ENCODE peak calls at places on chromosome 20, in six cellular contexts. I is PC-3, O is prostate gland, F is heart right ventricle, M is heart left ventricle, V is aorta. B is an unnamed sample.

GRCh38 chr20:25864326-25864970 is 167.8 kb upstream of the ZNF337 start:
- DNase-seq in I (no peak), O (no peak), F (no peak), M (no peak), V (no peak), B (no peak)

GRCh38 chr20:35490736-35491181 is 35.4 kb downstream of the CEP250 start:
- DNase-seq in I (no peak), O (no peak), F (no peak), M (no peak), V (peak; percentile 54), B (no peak)

GRCh38 chr20:50704971-50705370 is 13.6 kb upstream of the RIPOR3 start:
- DNase-seq in I (no peak), O (no peak), F (no peak), M (no peak), V (no peak), B (no peak)

GRCh38 chr20:25249198-25249931 is 1.5 kb downstream of the PYGB start:
- DNase-seq in I (peak; percentile 50), O (peak; percentile 64), F (no peak), M (peak; percentile 58), V (no peak), B (peak; percentile 48)

GRCh38 chr20:30811896-30812671 is 445.4 kb upstream of the DEFB115 start:
- DNase-seq in I (peak; percentile 16), O (no peak), F (no peak), M (peak; percentile 29), V (peak; percentile 71), B (no peak)

GRCh38 chr20:31908424-31908823 is 38.0 kb downstream of the TTLL9 start:
- DNase-seq in I (peak; percentile 7), O (no peak), F (no peak), M (no peak), V (no peak), B (no peak)

GRCh38 chr20:59726196-59726595 is 121.9 kb downstream of the PHACTR3 start:
- DNase-seq in I (no peak), O (no peak), F (no peak), M (no peak), V (peak; percentile 9), B (no peak)

GRCh38 chr20:53343433-53343832 is 250.2 kb downstream of the ZNF217 start:
- DNase-seq in I (no peak), O (no peak), F (no peak), M (no peak), V (no peak), B (no peak)

GRCh38 chr20:35663813-35664543 is 722 bp downstream of the CPNE1 start:
- DNase-seq in I (peak; percentile 28), O (peak; percentile 53), F (peak; percentile 36), M (peak; percentile 34), V (peak; percentile 55), B (peak; percentile 76)

GRCh38 chr20:51906694-51907093 is 104.4 kb upstream of the SALL4 start:
- DNase-seq in I (no peak), O (no peak), F (no peak), M (no peak), V (no peak), B (no peak)

GRCh38 chr20:37380864-37381579 is 35.1 kb downstream of the SRC start:
- DNase-seq in I (no peak), O (no peak), F (no peak), M (no peak), V (no peak), B (no peak)

GRCh38 chr20:5160882-5161281 is 34.1 kb downstream of the CDS2 start:
- DNase-seq in I (peak; percentile 32), O (no peak), F (no peak), M (no peak), V (no peak), B (no peak)

GRCh38 chr20:60138263-60139127 is 180.3 kb downstream of the CDH26 start:
- DNase-seq in I (no peak), O (peak; percentile 38), F (no peak), M (no peak), V (peak; percentile 72), B (peak; percentile 55)

GRCh38 chr20:57851025-57851682 is 141.3 kb upstream of the PMEPA1 start:
- DNase-seq in I (no peak), O (no peak), F (peak; percentile 67), M (peak; percentile 72), V (no peak), B (no peak)

GRCh38 chr20:25626779-25627178 is 3.0 kb upstream of the NANP start:
- DNase-seq in I (no peak), O (no peak), F (no peak), M (no peak), V (no peak), B (no peak)

GRCh38 chr20:29497261-29497671 is 1760.2 kb upstream of the DEFB115 start:
- DNase-seq in I (peak; percentile 54), O (peak; percentile 68), F (peak; percentile 53), M (peak; percentile 40), V (peak; percentile 41), B (no peak)

GRCh38 chr20:33863440-33864323 is 52.5 kb downstream of the CHMP4B start:
- DNase-seq in I (no peak), O (no peak), F (no peak), M (no peak), V (no peak), B (no peak)

DNA sequence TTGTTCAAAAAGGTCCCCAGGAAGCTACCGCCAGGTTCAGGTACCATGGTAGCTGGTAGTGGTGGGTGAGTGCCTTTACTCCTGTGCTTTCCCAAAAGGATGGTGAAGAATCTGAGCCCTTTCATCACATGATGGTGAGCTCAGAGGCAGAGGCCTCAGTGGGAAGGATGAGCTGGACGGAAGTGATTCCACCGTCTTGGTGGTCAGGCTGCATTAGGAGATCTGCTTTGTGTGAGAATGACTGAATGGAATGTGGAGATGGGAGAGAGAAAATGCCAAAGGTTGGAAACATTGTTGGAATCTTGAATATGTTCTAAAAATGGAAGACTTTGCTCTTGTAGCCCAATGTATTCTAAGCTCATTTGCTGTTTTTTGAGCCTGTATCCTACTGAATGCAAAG is 108.1 kb upstream of the SCP2D1 start:
- DNase-seq in I (no peak), O (no peak), F (no peak), M (no peak), V (no peak), B (no peak)
- H3K27ac ChIP-seq in I (no peak overlapping the region), O (no peak overlapping the region), F (no peak overlapping the region), M (no peak overlapping the region), V (no peak overlapping the region), B (no peak overlapping the region)

GRCh38 chr20:440148-440547 is 22.2 kb downstream of the TBC1D20 start:
- DNase-seq in I (no peak), O (no peak), F (no peak), M (no peak), V (peak; percentile 18), B (no peak)

GRCh38 chr20:437787-438486 is 24.4 kb downstream of the TBC1D20 start:
- DNase-seq in I (no peak), O (no peak), F (no peak), M (no peak), V (peak; percentile 36), B (no peak)

GRCh38 chr20:436476-436875 is 25.9 kb downstream of the TBC1D20 start:
- DNase-seq in I (no peak), O (no peak), F (no peak), M (no peak), V (no peak), B (no peak)

GRCh38 chr20:440636-441035 is 21.7 kb downstream of the TBC1D20 start:
- DNase-seq in I (no peak), O (no peak), F (no peak), M (no peak), V (peak; percentile 12), B (no peak)

DNA sequence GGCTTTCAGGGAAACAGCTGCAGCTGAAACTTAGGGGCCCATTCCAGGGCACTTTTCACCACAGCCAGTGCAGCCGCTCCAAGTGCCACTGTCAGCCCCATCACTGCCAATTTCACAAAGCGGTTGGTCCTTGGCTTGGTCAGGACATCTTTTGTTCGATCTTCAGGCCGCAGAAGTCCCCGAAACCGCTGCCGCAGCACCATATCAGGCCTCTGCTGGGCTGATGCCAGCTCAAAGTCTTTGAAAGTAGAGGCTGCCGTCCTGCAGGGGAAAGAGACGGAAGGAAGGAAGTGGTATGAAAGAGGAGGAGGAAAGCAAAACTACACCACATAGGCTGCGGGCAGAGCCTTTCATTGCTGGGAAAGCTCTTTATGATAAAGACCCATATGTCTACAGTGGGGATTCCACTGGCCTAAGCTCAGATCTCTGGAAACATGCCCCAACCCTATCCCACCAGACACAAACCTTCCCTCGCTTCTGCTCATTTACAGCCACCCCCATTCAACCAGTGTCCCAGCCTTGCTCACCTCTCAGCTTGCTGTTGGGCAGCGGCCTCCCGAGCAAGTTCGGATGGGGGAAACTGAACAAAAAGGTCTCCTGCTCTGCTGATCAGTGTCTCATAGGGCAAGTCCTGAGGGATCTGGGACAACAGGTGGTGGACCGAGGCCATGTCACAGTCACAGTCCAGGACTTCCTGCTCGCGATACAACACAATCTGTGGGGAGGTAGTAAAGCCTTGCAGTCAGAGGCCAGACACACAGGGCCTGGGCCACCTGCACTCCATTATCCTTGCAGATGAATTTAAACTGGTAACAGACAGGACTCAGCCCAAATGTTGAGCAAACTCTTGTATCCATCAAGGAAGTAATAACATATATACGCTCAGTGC is 23.5 kb downstream of the TBC1D20 start:
- DNase-seq in I (no peak), O (no peak), F (no peak), M (no peak), V (peak; percentile 55), B (no peak)
- H3K27ac ChIP-seq in I (no peak overlapping the region), O (no peak overlapping the region), F (peak overlapping the region; percentile 19), M (peak overlapping the region; percentile 13), V (no peak overlapping the region), B (peak overlapping the region; percentile 27)

GRCh38 chr20:21505161-21505809 is 8.6 kb downstream of the NKX2-2 start:
- DNase-seq in I (peak; percentile 74), O (peak; percentile 38), F (peak; percentile 54), M (peak; percentile 36), V (peak; percentile 68), B (peak; percentile 85)
- H3K27ac ChIP-seq in I (no peak overlapping the region), O (no peak overlapping the region), F (no peak overlapping the region), M (no peak overlapping the region), V (no peak overlapping the region), B (no peak overlapping the region)

DNA sequence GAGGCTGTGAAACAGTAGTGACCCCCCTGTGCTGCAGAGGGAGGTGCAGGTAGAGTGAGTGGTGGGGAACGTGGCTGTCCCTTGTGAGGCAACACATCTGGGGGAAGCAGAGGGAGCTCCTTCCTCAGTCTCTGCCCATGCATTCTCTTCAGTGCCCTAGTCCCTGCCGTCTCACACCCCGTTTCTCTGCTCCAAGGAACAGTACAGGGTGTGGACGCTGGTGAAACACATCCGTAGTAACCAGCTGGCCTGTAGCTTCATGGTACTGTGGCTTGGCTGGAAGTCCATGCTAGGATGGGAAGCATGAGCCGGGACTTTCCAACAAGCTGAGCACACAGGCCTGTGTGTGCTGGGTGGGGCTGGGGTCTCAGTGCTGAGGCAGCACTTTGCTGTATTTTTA is 25.4 kb upstream of the CST3 start:
- DNase-seq in I (no peak), O (no peak), F (no peak), M (no peak), V (no peak), B (no peak)
- H3K27ac ChIP-seq in I (no peak overlapping the region), O (no peak overlapping the region), F (no peak overlapping the region), M (no peak overlapping the region), V (no peak overlapping the region), B (no peak overlapping the region)

GRCh38 chr20:47885909-47886453 is 100.7 kb upstream of the SULF2 start:
- DNase-seq in I (no peak), O (no peak), F (no peak), M (no peak), V (no peak), B (no peak)
- H3K27ac ChIP-seq in I (no peak overlapping the region), O (no peak overlapping the region), F (no peak overlapping the region), M (no peak overlapping the region), V (no peak overlapping the region), B (peak overlapping the region; percentile 22)